ENCODE peak calls at places on chromosomes 13 and 19, in six cellular contexts. B, T, F, G, D and H are unnamed samples.
A peak's percentile ranks its signal among the peaks of the same experiment; 100 is the strongest.

GRCh38 chr19:54188224-54188871 is 1.0 kb downstream of the MBOAT7 start:
- DNase-seq in B (no peak), T (no peak), F (peak; percentile 13), G (no peak), D (peak; percentile 55), H (no peak)

GRCh38 chr19:21586341-21587116 is 81.1 kb downstream of the ZNF429 start:
- DNase-seq in B (no peak), T (peak; percentile 55), F (no peak), G (peak; percentile 13), D (no peak), H (peak; percentile 14)

GRCh38 chr13:96052655-96053002 is 572 bp downstream of the UGGT2 start:
- DNase-seq in B (no peak), T (no peak), F (peak; percentile 69), G (no peak), D (peak; percentile 77), H (peak; percentile 37)

GRCh38 chr19:36267061-36267845 is 52.3 kb downstream of the ZNF146 start:
- DNase-seq in B (no peak), T (no peak), F (no peak), G (no peak), D (no peak), H (no peak)

GRCh38 chr13:72004236-72004635 is 137.2 kb upstream of the DACH1 start:
- DNase-seq in B (no peak), T (no peak), F (no peak), G (no peak), D (no peak), H (no peak)

GRCh38 chr13:112638919-112639318 is 50.9 kb upstream of the ATP11A start:
- DNase-seq in B (no peak), T (no peak), F (no peak), G (no peak), D (no peak), H (no peak)

GRCh38 chr13:99878921-99879610 is 92.5 kb downstream of the ZIC5 start:
- DNase-seq in B (no peak), T (no peak), F (no peak), G (no peak), D (no peak), H (no peak)

GRCh38 chr13:91313103-91313502 is 34.4 kb upstream of the MIR17HG start:
- DNase-seq in B (no peak), T (no peak), F (peak; percentile 30), G (no peak), D (peak; percentile 36), H (peak; percentile 20)

GRCh38 chr19:30781047-30781446 is 408.9 kb downstream of the ZNF536 start:
- DNase-seq in B (no peak), T (no peak), F (no peak), G (no peak), D (no peak), H (no peak)

GRCh38 chr13:68009546-68009945 is 779.4 kb upstream of the PCDH9 start:
- DNase-seq in B (no peak), T (no peak), F (no peak), G (no peak), D (no peak), H (no peak)

GRCh38 chr19:11534538-11534937 is 4.1 kb upstream of the CNN1 start:
- DNase-seq in B (no peak), T (no peak), F (no peak), G (no peak), D (no peak), H (no peak)

GRCh38 chr13:75959861-75960481 is 323.8 kb downstream of the LMO7 start:
- DNase-seq in B (no peak), T (no peak), F (no peak), G (no peak), D (no peak), H (no peak)

GRCh38 chr13:101398191-101398590 is 18.1 kb downstream of the NALCN start:
- DNase-seq in B (no peak), T (no peak), F (no peak), G (no peak), D (peak; percentile 29), H (no peak)

GRCh38 chr13:25394661-25395060 is 22.9 kb downstream of the ATP8A2 start:
- DNase-seq in B (no peak), T (no peak), F (no peak), G (no peak), D (no peak), H (no peak)

GRCh38 chr19:48874309-48875135 is 2.3 kb downstream of the PPP1R15A start:
- DNase-seq in B (no peak), T (no peak), F (peak; percentile 46), G (no peak), D (peak; percentile 44), H (no peak)

GRCh38 chr19:405138-405965 is 3.6 kb downstream of the C2CD4C start:
- DNase-seq in B (no peak), T (peak; percentile 42), F (no peak), G (no peak), D (no peak), H (no peak)

GRCh38 chr19:5613466-5613865 is 9.1 kb downstream of the SAFB2 start:
- DNase-seq in B (no peak), T (no peak), F (no peak), G (no peak), D (no peak), H (no peak)

GRCh38 chr13:105806335-105806920 is 729.0 kb downstream of the EFNB2 start:
- DNase-seq in B (no peak), T (no peak), F (peak; percentile 11), G (no peak), D (peak; percentile 54), H (no peak)

GRCh38 chr13:21735621-21736401 is 64.9 kb downstream of the FGF9 start:
- DNase-seq in B (no peak), T (no peak), F (no peak), G (no peak), D (no peak), H (no peak)

GRCh38 chr19:35752746-35753350 is 4.0 kb downstream of the HSPB6 start:
- DNase-seq in B (no peak), T (no peak), F (no peak), G (no peak), D (no peak), H (no peak)

GRCh38 chr13:66225071-66225470 is 1005.1 kb downstream of the PCDH9 start:
- DNase-seq in B (no peak), T (peak; percentile 14), F (no peak), G (no peak), D (no peak), H (no peak)

GRCh38 chr13:66224644-66225043 is 1005.5 kb downstream of the PCDH9 start:
- DNase-seq in B (no peak), T (no peak), F (no peak), G (no peak), D (no peak), H (no peak)

GRCh38 chr13:66222926-66223325 is 1007.2 kb downstream of the PCDH9 start:
- DNase-seq in B (no peak), T (no peak), F (no peak), G (no peak), D (no peak), H (no peak)

GRCh38 chr13:66219493-66219892 is 1010.6 kb downstream of the PCDH9 start:
- DNase-seq in B (no peak), T (no peak), F (no peak), G (no peak), D (no peak), H (no peak)

DNA sequence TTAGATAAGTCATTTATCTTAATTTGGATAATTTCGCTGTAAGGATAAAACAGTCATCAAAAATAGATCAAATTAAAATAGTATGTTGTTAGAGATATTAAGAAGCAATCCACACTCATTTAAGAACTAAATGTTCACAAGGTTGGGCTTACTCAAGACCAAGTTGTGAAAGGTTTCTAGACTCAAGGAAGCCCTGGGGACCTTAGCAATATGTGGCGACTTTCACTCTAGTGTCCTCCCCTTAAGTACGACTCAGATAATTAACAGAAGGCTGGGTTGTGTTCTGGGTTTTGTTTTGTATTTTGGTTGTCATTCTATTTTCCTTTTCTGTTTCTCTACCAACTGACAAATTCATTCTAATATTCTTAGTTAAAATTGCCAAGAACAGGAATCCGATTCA is 1008.0 kb downstream of the PCDH9 start:
- DNase-seq in B (no peak), T (no peak), F (no peak), G (no peak), D (no peak), H (no peak)
- TF ChIP-seq CTCF in B (no peak), T (no peak), F (no peak), G (no peak), D (no peak), H (no peak)

GRCh38 chr19:19115954-19116353 is 22.3 kb downstream of the TMEM161A start:
- DNase-seq in B (no peak), T (peak; percentile 53), F (peak; percentile 43), G (no peak), D (peak; percentile 19), H (peak; percentile 74)
- TF ChIP-seq CTCF in B (no peak), T (peak; percentile 35), F (peak; percentile 45), G (peak; percentile 24), D (peak; percentile 69), H (peak; percentile 58)

GRCh38 chr13:50376895-50377575 is 361.8 kb downstream of the KCNRG start:
- DNase-seq in B (no peak), T (no peak), F (peak; percentile 47), G (no peak), D (no peak), H (no peak)
- TF ChIP-seq CTCF in B (no peak), T (no peak), F (peak; percentile 30), G (no peak), D (peak; percentile 16), H (no peak)

DNA sequence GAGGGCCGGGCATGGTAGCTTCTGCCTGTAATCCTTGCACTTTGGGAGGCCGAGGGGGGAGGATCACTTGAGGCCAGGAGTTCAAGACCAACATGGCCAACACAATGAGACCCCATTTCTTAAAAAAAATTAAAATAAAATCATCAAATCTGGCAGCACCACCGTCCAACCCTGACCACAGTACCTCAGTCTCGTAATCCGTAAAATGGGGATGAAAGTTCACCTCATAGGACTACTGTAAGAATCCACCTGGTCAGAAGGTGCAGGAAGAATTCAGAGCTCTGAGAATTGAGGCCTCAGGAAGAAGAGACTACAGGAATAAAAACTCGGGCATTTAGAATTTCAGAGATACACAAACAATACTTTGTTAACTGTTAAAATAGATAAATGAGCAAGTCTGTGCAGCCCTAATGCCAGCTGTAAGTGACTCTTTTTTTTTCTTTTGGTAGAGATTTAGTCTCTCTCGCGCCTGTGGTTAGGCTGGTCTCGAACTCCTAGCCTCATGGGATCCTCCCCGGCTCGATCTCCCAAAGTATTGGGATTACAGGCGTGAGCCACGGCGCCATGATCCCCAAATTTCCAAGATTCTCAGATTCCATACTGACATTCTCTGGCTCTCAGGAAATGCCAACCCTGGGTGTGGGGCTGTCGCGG is 2.9 kb downstream of the PPP1R13L start:
- DNase-seq in B (no peak), T (no peak), F (no peak), G (no peak), D (no peak), H (no peak)
- TF ChIP-seq CTCF in B (peak; percentile 33), T (no peak), F (peak; percentile 54), G (no peak), D (peak; percentile 53), H (no peak)

GRCh38 chr13:45393941-45394570 is 24.1 kb downstream of the SLC25A30 start:
- DNase-seq in B (peak; percentile 61), T (peak; percentile 56), F (peak; percentile 74), G (peak; percentile 32), D (peak; percentile 78), H (peak; percentile 41)
- TF ChIP-seq CTCF in B (no peak), T (peak; percentile 33), F (peak; percentile 71), G (no peak), D (peak; percentile 81), H (peak; percentile 25)

DNA sequence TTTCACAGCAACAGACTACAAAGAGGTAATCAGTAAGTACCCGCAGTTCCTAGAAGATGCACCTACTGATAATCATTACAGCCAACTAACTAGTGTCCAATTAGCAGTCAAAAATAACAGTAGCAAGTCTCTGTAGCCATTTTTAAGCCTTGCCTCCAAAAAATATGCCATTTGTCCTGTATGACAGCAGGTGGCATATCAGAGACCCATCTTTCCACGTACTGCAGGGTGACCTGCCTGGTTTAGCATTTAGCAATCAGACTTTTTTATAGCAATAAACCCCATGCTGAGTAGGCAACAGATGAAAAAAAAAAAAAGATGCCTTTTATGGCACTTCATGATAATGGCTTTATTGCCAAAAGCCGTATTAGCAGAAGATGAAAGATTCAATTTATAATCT is 155.3 kb upstream of the LSM14A start:
- DNase-seq in B (no peak), T (no peak), F (no peak), G (no peak), D (no peak), H (no peak)
- TF ChIP-seq CTCF in B (no peak), T (no peak), F (no peak), G (no peak), D (no peak), H (no peak)